ENCODE peak calls at places on chromosome 4, in nine cellular contexts. W is RWPE1, L is foreskin keratinocyte, A is breast epithelium, R is tibial nerve, C is mammary epithelial cell, G is astrocyte of the spinal cord, Z is choroid plexus epithelial cell, Q is fibroblast of lung. O is an unnamed sample.

GRCh38 chr4:38128478-38129451 is 168.6 kb downstream of the PTTG2 start:
- DNase-seq in W (peak; percentile 67), R (no peak), L (peak; percentile 99), G (peak; percentile 79), A (no peak), C (peak; percentile 100), Z (peak; percentile 66), Q (peak; percentile 60), O (peak; percentile 100)

GRCh38 chr4:124940387-124940786 is 227.9 kb upstream of the ANKRD50 start:
- DNase-seq in W (peak; percentile 57), Q (peak; percentile 97), A (no peak), C (peak; percentile 92), G (peak; percentile 97), R (peak; percentile 16), L (peak; percentile 98), Z (peak; percentile 97), O (peak; percentile 97)

GRCh38 chr4:135238940-135239339 is 1037.4 kb upstream of the PABPC4L start:
- DNase-seq in G (no peak), C (no peak), L (no peak), Q (no peak), Z (no peak), A (no peak), W (no peak), R (no peak), O (no peak)

GRCh38 chr4:3422241-3422801 is 19.4 kb upstream of the HGFAC start:
- DNase-seq in A (no peak), Z (no peak), W (no peak), Q (no peak), G (no peak), R (no peak), C (no peak), L (no peak), O (no peak)

GRCh38 chr4:3397128-3397527 is 44.6 kb upstream of the HGFAC start:
- DNase-seq in C (no peak), Z (no peak), Q (no peak), A (no peak), W (no peak), G (no peak), R (no peak), L (no peak), O (no peak)

GRCh38 chr4:76896731-76897521 is 1.0 kb downstream of the SOWAHB start:
- DNase-seq in A (peak; percentile 26), L (no peak), R (no peak), Q (peak; percentile 6), G (peak; percentile 22), Z (peak; percentile 23), C (peak; percentile 48), W (peak; percentile 36), O (no peak)

GRCh38 chr4:41067369-41067768 is 147.0 kb downstream of the APBB2 start:
- DNase-seq in Z (peak; percentile 56), C (no peak), R (no peak), W (no peak), G (no peak), L (no peak), A (no peak), Q (peak; percentile 65), O (no peak)

GRCh38 chr4:61440306-61440705 is 240.2 kb downstream of the ADGRL3 start:
- DNase-seq in W (no peak), Q (no peak), C (no peak), Z (no peak), A (no peak), G (no peak), L (no peak), R (no peak), O (no peak)

GRCh38 chr4:179855471-179855870 is 2387.7 kb upstream of the TENM3 start:
- DNase-seq in L (no peak), Z (no peak), C (no peak), Q (no peak), R (no peak), G (no peak), W (no peak), A (no peak), O (no peak)

DNA sequence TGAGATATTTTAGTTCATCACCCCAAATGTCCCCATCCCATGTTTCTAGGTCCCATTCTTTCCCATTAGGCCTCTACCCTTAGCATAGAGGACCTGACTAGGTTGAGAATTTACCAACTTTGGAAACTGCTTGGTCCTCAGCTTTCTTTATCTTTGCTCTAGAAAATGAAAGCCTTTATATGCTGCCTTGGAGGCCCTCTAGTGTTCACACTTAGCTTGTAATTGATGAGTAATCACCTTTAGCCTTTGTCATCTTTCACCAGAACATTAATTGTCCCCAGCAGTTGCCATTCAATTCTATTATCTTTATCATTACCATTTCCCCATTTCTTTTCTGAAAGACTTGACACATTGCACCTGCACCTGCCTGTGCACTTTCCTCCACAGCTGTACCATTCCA is 589.2 kb upstream of the NR3C2 start:
- DNase-seq in W (peak; percentile 4), Q (peak; percentile 1), C (peak; percentile 11), L (peak; percentile 17), A (no peak), G (peak; percentile 12), R (no peak), Z (peak; percentile 39), O (peak; percentile 53)
- TF ChIP-seq CTCF in W (no peak), Q (peak; percentile 21), C (peak; percentile 74), L (peak; percentile 69), A (peak; percentile 19), G (peak; percentile 45), R (peak; percentile 11), Z (peak; percentile 54), O (peak; percentile 65)

GRCh38 chr4:98784947-98785693 is 126.7 kb upstream of the TSPAN5 start:
- DNase-seq in C (no peak), L (no peak), A (no peak), W (no peak), Z (no peak), Q (no peak), R (no peak), G (no peak), O (no peak)

GRCh38 chr4:98781641-98782348 is 123.4 kb upstream of the TSPAN5 start:
- DNase-seq in Z (no peak), W (no peak), L (no peak), A (no peak), Q (no peak), C (no peak), R (no peak), G (no peak), O (no peak)

GRCh38 chr4:98780926-98781325 is 122.5 kb upstream of the TSPAN5 start:
- DNase-seq in C (no peak), Q (no peak), L (no peak), W (no peak), G (no peak), Z (no peak), A (no peak), R (no peak), O (no peak)

DNA sequence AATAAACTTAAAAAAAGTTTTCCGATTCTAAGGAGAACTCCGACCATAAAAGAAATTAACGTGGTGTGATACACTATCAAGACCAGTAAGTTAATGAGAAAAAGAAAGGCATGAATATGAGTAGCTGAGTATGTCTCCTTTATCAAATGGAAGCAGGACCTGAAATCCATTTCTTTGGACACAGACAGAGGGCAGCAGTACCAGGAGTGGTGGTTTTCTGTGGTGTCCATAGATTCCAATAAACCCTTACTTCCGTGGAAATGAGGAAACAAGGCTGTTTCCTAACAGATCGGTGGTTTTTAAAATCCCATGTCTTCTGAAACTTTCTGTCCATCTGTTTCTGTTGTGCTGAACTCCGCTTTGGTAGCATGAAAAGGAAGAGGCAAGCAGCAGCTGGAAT is 128.5 kb upstream of the TSPAN5 start:
- DNase-seq in C (no peak), G (no peak), R (no peak), Q (peak; percentile 9), A (no peak), W (no peak), L (no peak), Z (peak; percentile 29), O (no peak)
- TF ChIP-seq CTCF in C (peak; percentile 28), G (peak; percentile 21), R (no peak), Q (peak; percentile 32), A (no peak), W (no peak), L (peak; percentile 33), Z (peak; percentile 40), O (peak; percentile 20)

GRCh38 chr4:187174749-187175148 is 451.1 kb upstream of the FAT1 start:
- DNase-seq in Q (no peak), A (no peak), G (no peak), L (no peak), W (no peak), R (no peak), C (no peak), Z (no peak), O (no peak)

GRCh38 chr4:187176261-187176910 is 452.7 kb upstream of the FAT1 start:
- DNase-seq in W (no peak), G (no peak), A (no peak), L (no peak), C (no peak), R (no peak), Z (no peak), Q (peak; percentile 58), O (no peak)

GRCh38 chr4:187178084-187178483 is 454.4 kb upstream of the FAT1 start:
- DNase-seq in G (no peak), A (no peak), L (no peak), Z (no peak), Q (no peak), R (no peak), W (no peak), C (no peak), O (no peak)

GRCh38 chr4:187172340-187172761 is 448.7 kb upstream of the FAT1 start:
- DNase-seq in R (no peak), W (no peak), Z (peak; percentile 25), Q (peak; percentile 73), G (peak; percentile 52), L (peak; percentile 84), C (no peak), A (no peak), O (peak; percentile 55)

GRCh38 chr4:187175197-187175596 is 451.5 kb upstream of the FAT1 start:
- DNase-seq in G (no peak), Z (no peak), R (no peak), L (no peak), C (no peak), W (no peak), A (no peak), Q (no peak), O (no peak)
- TF ChIP-seq CTCF in G (no peak), Z (peak; percentile 28), R (no peak), L (peak; percentile 39), C (peak; percentile 20), W (no peak), A (no peak), Q (peak; percentile 21), O (no peak)

DNA sequence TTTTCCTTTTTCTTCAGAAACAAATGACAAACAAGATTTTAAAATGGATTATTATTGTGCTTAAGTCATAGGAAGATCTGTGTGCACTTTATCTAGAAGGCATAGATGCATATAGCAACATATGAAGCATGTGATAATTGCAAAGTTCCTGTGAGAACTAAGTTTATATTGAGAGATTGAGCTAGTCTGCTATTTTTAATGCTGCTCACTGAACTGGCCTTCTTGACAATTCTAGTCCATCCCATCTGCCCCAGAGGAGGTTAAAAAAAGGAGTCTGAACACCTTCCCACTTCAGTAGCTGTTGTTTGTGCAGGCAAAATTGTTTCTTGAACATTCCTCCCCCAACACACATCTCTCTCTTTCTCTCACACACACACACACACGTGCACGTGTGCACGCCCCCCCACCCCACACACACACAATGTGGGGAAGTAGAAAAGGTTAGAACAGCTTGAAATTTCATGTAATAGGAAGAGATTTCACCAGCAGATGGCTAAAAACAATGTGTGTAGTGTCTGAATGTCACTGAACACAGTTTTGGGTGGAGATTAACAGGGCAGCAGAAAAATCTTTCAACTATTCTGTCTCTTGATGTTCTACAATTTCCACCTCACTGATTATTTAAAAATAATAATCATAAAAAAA is 108.0 kb downstream of the GPM6A start:
- DNase-seq in A (no peak), C (no peak), Z (no peak), G (no peak), W (no peak), Q (no peak), R (no peak), L (no peak), O (no peak)
- TF ChIP-seq CTCF in A (no peak), C (no peak), Z (no peak), G (no peak), W (no peak), Q (no peak), R (no peak), L (no peak), O (no peak)

GRCh38 chr4:1285790-1286553 is 3.7 kb upstream of the MAEA start:
- DNase-seq in L (no peak), R (no peak), A (no peak), Q (no peak), W (no peak), G (no peak), Z (no peak), C (no peak), O (no peak)
- TF ChIP-seq CTCF in L (peak; percentile 48), R (no peak), A (no peak), Q (no peak), W (no peak), G (no peak), Z (no peak), C (peak; percentile 45), O (peak; percentile 11)